ENCODE peak calls at places on chromosomes 3 and 15, in six cellular contexts. Y, H, T, W, F and O are unnamed samples.

GRCh38 chr3:184737641-184738518 is 26.0 kb upstream of the MAGEF1 start:
- DNase-seq in T (no peak), W (no peak), H (peak), F (no peak), Y (no peak), O (peak)

GRCh38 chr15:99447497-99448371 is 118.0 kb upstream of the MEF2A start:
- DNase-seq in F (no peak), H (peak), W (no peak), T (peak), Y (no peak), O (no peak)

GRCh38 chr3:30368978-30369377 is 237.4 kb upstream of the TGFBR2 start:
- DNase-seq in W (no peak), F (no peak), H (no peak), T (no peak), Y (no peak), O (peak)

GRCh38 chr15:99267957-99268356 is 16.7 kb downstream of the LRRC28 start:
- DNase-seq in Y (no peak), W (no peak), F (no peak), T (no peak), H (no peak), O (no peak)

GRCh38 chr3:30542897-30543296 is 63.5 kb upstream of the TGFBR2 start:
- DNase-seq in W (no peak), Y (no peak), T (no peak), H (no peak), F (no peak), O (no peak)

GRCh38 chr3:112734718-112735350 is 93.9 kb upstream of the CCDC80 start:
- DNase-seq in Y (no peak), F (peak), H (peak), W (peak), T (peak), O (peak)

GRCh38 chr15:69067296-69067695 is 52.8 kb downstream of the NOX5 start:
- DNase-seq in Y (no peak), H (no peak), T (no peak), W (no peak), F (no peak), O (no peak)

GRCh38 chr15:40925863-40926658 is 3.1 kb upstream of the DLL4 start:
- DNase-seq in W (no peak), T (peak), Y (no peak), F (no peak), H (peak), O (no peak)